ENCODE peak calls at places on chromosomes 7 and 10, in nine cellular contexts. One of them, this sample, is unnamed. For H3K4me1, the result is how much of the 10 kb centered on the place peaks cover.

GRCh38 chr7:157875230-157876179 is 538.7 kb downstream of the DNAJB6 start:
- DNase-seq in sigmoid colon: no peak
- DNase-seq in H1: no peak
- DNase-seq in upper lobe of left lung: no peak
- DNase-seq in stomach: peak
- DNase-seq in endothelial cell of umbilical vein: no peak
- DNase-seq in breast epithelium: no peak
- DNase-seq in transverse colon: no peak
- DNase-seq in HCT116: peak
- DNase-seq in this sample: no peak

GRCh38 chr7:102248456-102249395 is 37.9 kb upstream of the SH2B2 start:
- DNase-seq in sigmoid colon: no peak
- DNase-seq in H1: peak
- DNase-seq in upper lobe of left lung: no peak
- DNase-seq in stomach: no peak
- DNase-seq in endothelial cell of umbilical vein: no peak
- DNase-seq in breast epithelium: no peak
- DNase-seq in transverse colon: no peak
- DNase-seq in HCT116: no peak
- DNase-seq in this sample: no peak

GRCh38 chr7:111855161-111855841 is 293.0 kb upstream of the IMMP2L start:
- DNase-seq in sigmoid colon: no peak
- DNase-seq in H1: no peak
- DNase-seq in upper lobe of left lung: no peak
- DNase-seq in stomach: peak
- DNase-seq in endothelial cell of umbilical vein: peak
- DNase-seq in breast epithelium: no peak
- DNase-seq in transverse colon: peak
- DNase-seq in HCT116: peak
- DNase-seq in this sample: no peak

GRCh38 chr10:125149278-125150047 is 10.9 kb downstream of the CTBP2 start:
- DNase-seq in sigmoid colon: peak
- DNase-seq in H1: no peak
- DNase-seq in upper lobe of left lung: no peak
- DNase-seq in stomach: peak
- DNase-seq in endothelial cell of umbilical vein: peak
- DNase-seq in breast epithelium: peak
- DNase-seq in transverse colon: peak
- DNase-seq in HCT116: peak
- DNase-seq in this sample: peak

GRCh38 chr7:13990319-13990983 is 985 bp upstream of the ETV1 start:
- DNase-seq in sigmoid colon: peak
- DNase-seq in H1: no peak
- DNase-seq in upper lobe of left lung: no peak
- DNase-seq in stomach: peak
- DNase-seq in endothelial cell of umbilical vein: peak
- DNase-seq in breast epithelium: peak
- DNase-seq in transverse colon: peak
- DNase-seq in HCT116: no peak
- DNase-seq in this sample: peak

GRCh38 chr10:122854648-122855047 is 9.0 kb upstream of the CUZD1 start:
- DNase-seq in sigmoid colon: no peak
- DNase-seq in H1: no peak
- DNase-seq in upper lobe of left lung: no peak
- DNase-seq in stomach: no peak
- DNase-seq in endothelial cell of umbilical vein: peak
- DNase-seq in breast epithelium: no peak
- DNase-seq in transverse colon: no peak
- DNase-seq in HCT116: no peak
- DNase-seq in this sample: no peak

GRCh38 chr7:149714910-149715471 is 58.4 kb downstream of the ZNF467 start:
- DNase-seq in sigmoid colon: peak
- DNase-seq in H1: no peak
- DNase-seq in upper lobe of left lung: no peak
- DNase-seq in stomach: peak
- DNase-seq in endothelial cell of umbilical vein: peak
- DNase-seq in breast epithelium: no peak
- DNase-seq in transverse colon: peak
- DNase-seq in HCT116: no peak
- DNase-seq in this sample: peak

GRCh38 chr10:45655219-45655618 is 17.4 kb downstream of the ZFAND4 start:
- DNase-seq in sigmoid colon: no peak
- DNase-seq in H1: no peak
- DNase-seq in upper lobe of left lung: no peak
- DNase-seq in stomach: no peak
- DNase-seq in endothelial cell of umbilical vein: no peak
- DNase-seq in breast epithelium: no peak
- DNase-seq in transverse colon: no peak
- DNase-seq in HCT116: no peak
- DNase-seq in this sample: no peak

GRCh38 chr7:114854369-114854768 is 67.5 kb upstream of the MDFIC start:
- DNase-seq in sigmoid colon: no peak
- DNase-seq in H1: no peak
- DNase-seq in upper lobe of left lung: no peak
- DNase-seq in stomach: no peak
- DNase-seq in endothelial cell of umbilical vein: no peak
- DNase-seq in breast epithelium: no peak
- DNase-seq in transverse colon: no peak
- DNase-seq in HCT116: peak
- DNase-seq in this sample: no peak

GRCh38 chr7:97639036-97639435 is 92.8 kb upstream of the TAC1 start:
- DNase-seq in sigmoid colon: no peak
- DNase-seq in H1: no peak
- DNase-seq in upper lobe of left lung: no peak
- DNase-seq in stomach: no peak
- DNase-seq in endothelial cell of umbilical vein: no peak
- DNase-seq in breast epithelium: no peak
- DNase-seq in transverse colon: no peak
- DNase-seq in HCT116: no peak
- DNase-seq in this sample: no peak

GRCh38 chr7:47720141-47720906 is 138.4 kb upstream of the TNS3 start:
- DNase-seq in sigmoid colon: peak
- DNase-seq in H1: no peak
- DNase-seq in upper lobe of left lung: no peak
- DNase-seq in stomach: peak
- DNase-seq in endothelial cell of umbilical vein: no peak
- DNase-seq in breast epithelium: peak
- DNase-seq in transverse colon: peak
- DNase-seq in HCT116: no peak
- DNase-seq in this sample: peak

GRCh38 chr7:157909370-157909769 is 572.6 kb downstream of the DNAJB6 start:
- DNase-seq in sigmoid colon: no peak
- DNase-seq in H1: no peak
- DNase-seq in upper lobe of left lung: peak
- DNase-seq in stomach: no peak
- DNase-seq in endothelial cell of umbilical vein: no peak
- DNase-seq in breast epithelium: no peak
- DNase-seq in transverse colon: no peak
- DNase-seq in HCT116: no peak
- DNase-seq in this sample: peak

GRCh38 chr10:80619036-80619435 is 81.3 kb downstream of the SH2D4B start:
- DNase-seq in sigmoid colon: no peak
- DNase-seq in H1: no peak
- DNase-seq in upper lobe of left lung: peak
- DNase-seq in stomach: no peak
- DNase-seq in endothelial cell of umbilical vein: no peak
- DNase-seq in breast epithelium: no peak
- DNase-seq in transverse colon: no peak
- DNase-seq in HCT116: no peak
- DNase-seq in this sample: no peak

GRCh38 chr7:5419523-5420107 is 4.0 kb downstream of the TNRC18 start:
- DNase-seq in sigmoid colon: no peak
- DNase-seq in H1: no peak
- DNase-seq in upper lobe of left lung: peak
- DNase-seq in stomach: peak
- DNase-seq in endothelial cell of umbilical vein: peak
- DNase-seq in breast epithelium: no peak
- DNase-seq in transverse colon: no peak
- DNase-seq in HCT116: no peak
- DNase-seq in this sample: no peak

GRCh38 chr10:4838743-4839142 is 12.7 kb downstream of the AKR1E2 start:
- DNase-seq in sigmoid colon: no peak
- DNase-seq in H1: no peak
- DNase-seq in upper lobe of left lung: no peak
- DNase-seq in stomach: no peak
- DNase-seq in endothelial cell of umbilical vein: no peak
- DNase-seq in breast epithelium: no peak
- DNase-seq in transverse colon: no peak
- DNase-seq in HCT116: no peak
- DNase-seq in this sample: no peak

DNA sequence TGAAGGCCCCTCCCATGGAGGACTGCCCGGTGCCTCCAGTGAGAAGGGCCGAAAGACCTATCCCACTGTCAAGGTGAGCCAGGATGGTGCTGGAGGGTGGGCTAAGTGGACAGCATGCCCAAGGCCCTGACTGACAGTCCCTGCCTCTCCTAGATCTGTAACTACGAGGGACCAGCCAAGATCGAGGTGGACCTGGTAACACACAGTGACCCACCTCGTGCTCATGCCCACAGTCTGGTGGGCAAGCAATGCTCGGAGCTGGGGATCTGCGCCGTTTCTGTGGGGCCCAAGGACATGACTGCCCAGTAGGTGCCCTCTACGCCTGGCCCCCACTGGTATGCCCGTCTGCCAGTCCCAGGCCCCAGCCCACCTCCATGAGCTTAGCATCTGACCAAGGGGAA is 1.2 kb downstream of the NFKB2 start:
- DNase-seq in sigmoid colon: no peak
- DNase-seq in H1: no peak
- DNase-seq in upper lobe of left lung: no peak
- DNase-seq in stomach: no peak
- DNase-seq in endothelial cell of umbilical vein: no peak
- DNase-seq in breast epithelium: no peak
- DNase-seq in transverse colon: no peak
- DNase-seq in HCT116: no peak
- DNase-seq in this sample: no peak
- TF ChIP-seq POLR2AphosphoS5 in sigmoid colon: no peak
- TF ChIP-seq POLR2AphosphoS5 in H1: no peak
- TF ChIP-seq POLR2AphosphoS5 in upper lobe of left lung: no peak
- TF ChIP-seq POLR2AphosphoS5 in stomach: no peak
- TF ChIP-seq POLR2AphosphoS5 in endothelial cell of umbilical vein: no peak
- TF ChIP-seq POLR2AphosphoS5 in breast epithelium: no peak
- TF ChIP-seq POLR2AphosphoS5 in transverse colon: no peak
- TF ChIP-seq POLR2AphosphoS5 in HCT116: no peak
- TF ChIP-seq POLR2AphosphoS5 in this sample: no peak

DNA sequence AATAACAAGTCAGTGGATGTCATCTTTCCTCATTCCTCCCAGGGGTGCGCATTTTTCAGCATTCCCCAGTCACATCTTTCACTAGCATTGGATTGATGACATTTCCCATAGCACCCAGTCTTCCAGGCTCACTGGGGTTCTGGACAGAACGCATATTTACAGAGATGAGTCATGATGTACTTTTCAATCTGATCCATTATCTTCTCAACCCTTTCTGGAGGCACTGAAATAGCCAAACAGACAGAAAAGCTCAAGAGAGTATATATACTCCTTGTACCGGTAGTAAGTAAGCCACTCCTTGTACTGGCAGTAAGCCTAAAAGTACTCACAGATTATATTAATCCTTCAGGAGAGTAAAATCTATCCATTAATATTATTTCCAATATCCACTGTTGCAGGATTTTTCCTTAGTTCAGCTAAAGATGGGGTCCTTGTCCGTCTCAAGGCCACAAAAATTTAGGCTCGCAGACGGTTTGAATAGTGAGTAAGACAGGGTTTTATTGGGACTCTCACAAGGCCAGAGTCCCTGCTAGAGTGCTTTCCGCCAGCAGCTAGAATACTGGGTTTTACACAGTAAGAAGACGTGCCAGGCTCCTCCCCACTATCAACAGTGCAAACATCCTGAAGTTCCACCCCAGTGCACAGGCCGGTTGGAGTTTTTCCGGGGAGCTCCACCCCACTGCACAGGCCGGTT is 60.8 kb downstream of the MDH2 start:
- DNase-seq in sigmoid colon: peak
- DNase-seq in H1: no peak
- DNase-seq in upper lobe of left lung: no peak
- DNase-seq in stomach: peak
- DNase-seq in endothelial cell of umbilical vein: no peak
- DNase-seq in breast epithelium: peak
- DNase-seq in transverse colon: peak
- DNase-seq in HCT116: no peak
- DNase-seq in this sample: no peak
- TF ChIP-seq POLR2A in sigmoid colon: no peak
- TF ChIP-seq POLR2A in H1: no peak
- TF ChIP-seq POLR2A in upper lobe of left lung: no peak
- TF ChIP-seq POLR2A in stomach: no peak
- TF ChIP-seq POLR2A in endothelial cell of umbilical vein: no peak
- TF ChIP-seq POLR2A in breast epithelium: no peak
- TF ChIP-seq POLR2A in transverse colon: no peak
- TF ChIP-seq POLR2A in HCT116: no peak
- TF ChIP-seq POLR2A in this sample: no peak

GRCh38 chr7:33043434-33043833 is 19.1 kb downstream of the NT5C3A start:
- DNase-seq in sigmoid colon: no peak
- DNase-seq in H1: no peak
- DNase-seq in upper lobe of left lung: no peak
- DNase-seq in stomach: no peak
- DNase-seq in endothelial cell of umbilical vein: no peak
- DNase-seq in breast epithelium: no peak
- DNase-seq in transverse colon: no peak
- DNase-seq in HCT116: no peak
- DNase-seq in this sample: no peak

GRCh38 chr7:33044986-33045385 is 17.6 kb downstream of the NT5C3A start:
- DNase-seq in sigmoid colon: no peak
- DNase-seq in H1: no peak
- DNase-seq in upper lobe of left lung: no peak
- DNase-seq in stomach: no peak
- DNase-seq in endothelial cell of umbilical vein: no peak
- DNase-seq in breast epithelium: no peak
- DNase-seq in transverse colon: no peak
- DNase-seq in HCT116: no peak
- DNase-seq in this sample: no peak

GRCh38 chr7:33040803-33041516 is 21.6 kb downstream of the NT5C3A start:
- DNase-seq in sigmoid colon: no peak
- DNase-seq in H1: no peak
- DNase-seq in upper lobe of left lung: no peak
- DNase-seq in stomach: peak
- DNase-seq in endothelial cell of umbilical vein: peak
- DNase-seq in breast epithelium: peak
- DNase-seq in transverse colon: peak
- DNase-seq in HCT116: no peak
- DNase-seq in this sample: no peak

GRCh38 chr7:33048257-33048656 is 14.3 kb downstream of the NT5C3A start:
- DNase-seq in sigmoid colon: no peak
- DNase-seq in H1: no peak
- DNase-seq in upper lobe of left lung: no peak
- DNase-seq in stomach: no peak
- DNase-seq in endothelial cell of umbilical vein: no peak
- DNase-seq in breast epithelium: no peak
- DNase-seq in transverse colon: no peak
- DNase-seq in HCT116: no peak
- DNase-seq in this sample: no peak

GRCh38 chr7:33043875-33044718 is 18.5 kb downstream of the NT5C3A start:
- DNase-seq in sigmoid colon: no peak
- DNase-seq in H1: no peak
- DNase-seq in upper lobe of left lung: no peak
- DNase-seq in stomach: no peak
- DNase-seq in endothelial cell of umbilical vein: no peak
- DNase-seq in breast epithelium: no peak
- DNase-seq in transverse colon: no peak
- DNase-seq in HCT116: no peak
- DNase-seq in this sample: no peak
- H3K4me1 ChIP-seq in sigmoid colon: half or more
- H3K4me1 ChIP-seq in H1: under half
- H3K4me1 ChIP-seq in upper lobe of left lung: under half
- H3K4me1 ChIP-seq in stomach: half or more
- H3K4me1 ChIP-seq in endothelial cell of umbilical vein: under half
- H3K4me1 ChIP-seq in breast epithelium: under half
- H3K4me1 ChIP-seq in transverse colon: under half
- H3K4me1 ChIP-seq in HCT116: under half
- H3K4me1 ChIP-seq in this sample: under half

GRCh38 chr10:36254191-36254590 is 612.1 kb upstream of the FZD8 start:
- DNase-seq in sigmoid colon: peak
- DNase-seq in H1: no peak
- DNase-seq in upper lobe of left lung: no peak
- DNase-seq in stomach: peak
- DNase-seq in endothelial cell of umbilical vein: peak
- DNase-seq in breast epithelium: peak
- DNase-seq in transverse colon: peak
- DNase-seq in HCT116: no peak
- DNase-seq in this sample: no peak
- TF ChIP-seq POLR2AphosphoS5 in sigmoid colon: peak
- TF ChIP-seq POLR2AphosphoS5 in H1: no peak
- TF ChIP-seq POLR2AphosphoS5 in upper lobe of left lung: no peak
- TF ChIP-seq POLR2AphosphoS5 in stomach: no peak
- TF ChIP-seq POLR2AphosphoS5 in endothelial cell of umbilical vein: no peak
- TF ChIP-seq POLR2AphosphoS5 in breast epithelium: no peak
- TF ChIP-seq POLR2AphosphoS5 in transverse colon: no peak
- TF ChIP-seq POLR2AphosphoS5 in HCT116: no peak
- TF ChIP-seq POLR2AphosphoS5 in this sample: no peak